ENCODE peak calls at places on chromosomes 4 and X, in ten cellular contexts. Q is endothelial cell of umbilical vein, R is OCI-LY7, U is activated B cell treated with CpG ODN at 0.5 μM for 24 hours, C is right lobe of liver, F is transverse colon, E is fibroblast of the aortic adventitia, L is fibroblast of lung, K is MM.1S, N is left ventricle myocardium inferior. V is an unnamed sample.

GRCh38 chr4:187598246-187598645 is 397.3 kb upstream of the ZFP42 start:
- DNase-seq in Q (no peak), R (no peak), U (no peak), C (no peak), F (no peak), E (no peak), L (peak; percentile 18), K (no peak), N (no peak), V (no peak)

GRCh38 chrX:139304471-139304870 is 226.1 kb upstream of the F9 start:
- DNase-seq in Q (no peak), R (no peak), U (no peak), C (no peak), F (no peak), E (no peak), L (peak; percentile 71), K (no peak), N (no peak), V (no peak)

GRCh38 chrX:154396948-154397887 is 959 bp upstream of the RPL10 start:
- DNase-seq in Q (peak; percentile 61), R (peak; percentile 61), U (peak; percentile 65), C (peak; percentile 84), F (peak; percentile 83), E (peak; percentile 55), L (peak; percentile 54), K (peak; percentile 68), N (peak; percentile 81), V (no peak)

GRCh38 chrX:151974336-151975227 is at the start of gene GABRE:
- DNase-seq in Q (peak; percentile 61), R (no peak), U (no peak), C (peak; percentile 64), F (peak; percentile 73), E (peak; percentile 46), L (peak; percentile 58), K (peak; percentile 27), N (peak; percentile 59), V (peak; percentile 19)

GRCh38 chrX:9882669-9883446 is 84.3 kb upstream of the CLDN34 start:
- DNase-seq in Q (peak; percentile 91), R (peak; percentile 0), U (no peak), C (no peak), F (no peak), E (peak; percentile 18), L (peak; percentile 38), K (no peak), N (no peak), V (no peak)

GRCh38 chrX:119655125-119655524 is 37.8 kb downstream of the SEPTIN6 start:
- DNase-seq in Q (peak; percentile 84), R (no peak), U (no peak), C (no peak), F (no peak), E (peak; percentile 70), L (peak; percentile 90), K (no peak), N (peak; percentile 21), V (no peak)

GRCh38 chr4:94831607-94832006 is 73.9 kb downstream of the BMPR1B start:
- DNase-seq in Q (no peak), R (no peak), U (no peak), C (no peak), F (no peak), E (no peak), L (no peak), K (no peak), N (no peak), V (no peak)

GRCh38 chrX:113384628-113385027 is 544.0 kb upstream of the AMOT start:
- DNase-seq in Q (peak; percentile 83), R (no peak), U (no peak), C (no peak), F (no peak), E (peak; percentile 91), L (peak; percentile 90), K (no peak), N (no peak), V (no peak)

GRCh38 chr4:61443813-61444510 is 243.8 kb downstream of the ADGRL3 start:
- DNase-seq in Q (no peak), R (no peak), U (no peak), C (no peak), F (no peak), E (peak; percentile 70), L (peak; percentile 71), K (no peak), N (no peak), V (no peak)

GRCh38 chrX:40625294-40625693 is 2.1 kb downstream of the MPC1L start:
- DNase-seq in Q (no peak), R (no peak), U (no peak), C (no peak), F (no peak), E (no peak), L (no peak), K (no peak), N (no peak), V (no peak)

GRCh38 chrX:40628506-40628905 is 5.3 kb downstream of the MPC1L start:
- DNase-seq in Q (no peak), R (no peak), U (no peak), C (no peak), F (no peak), E (peak; percentile 16), L (no peak), K (no peak), N (no peak), V (no peak)

GRCh38 chrX:40622741-40623536 is at the start of gene MPC1L:
- DNase-seq in Q (no peak), R (no peak), U (no peak), C (no peak), F (peak; percentile 52), E (no peak), L (no peak), K (no peak), N (no peak), V (no peak)

DNA sequence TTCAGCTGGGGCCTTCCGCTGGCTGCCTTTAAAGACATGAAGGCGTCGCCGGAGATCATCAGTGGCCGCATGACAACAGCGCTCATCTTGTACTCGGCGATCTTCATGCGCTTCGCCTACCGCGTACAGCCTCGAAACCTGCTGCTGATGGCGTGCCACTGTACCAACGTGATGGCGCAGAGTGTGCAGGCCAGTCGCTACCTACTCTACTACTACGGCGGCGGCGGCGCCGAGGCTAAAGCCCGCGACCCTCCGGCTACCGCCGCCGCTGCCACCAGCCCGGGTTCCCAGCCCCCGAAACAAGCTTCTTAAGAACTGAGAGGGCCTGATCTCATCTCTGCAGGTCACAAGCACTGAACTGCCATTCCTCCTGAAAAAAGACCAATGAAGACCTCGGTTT is 437 bp downstream of the MPC1L start:
- DNase-seq in Q (no peak), R (no peak), U (no peak), C (no peak), F (no peak), E (no peak), L (no peak), K (no peak), N (no peak), V (no peak)
- TF ChIP-seq CTCF in Q (no peak), R (no peak), U (no peak), C (no peak), F (no peak), E (no peak), L (no peak), K (no peak), N (no peak), V (no peak)

DNA sequence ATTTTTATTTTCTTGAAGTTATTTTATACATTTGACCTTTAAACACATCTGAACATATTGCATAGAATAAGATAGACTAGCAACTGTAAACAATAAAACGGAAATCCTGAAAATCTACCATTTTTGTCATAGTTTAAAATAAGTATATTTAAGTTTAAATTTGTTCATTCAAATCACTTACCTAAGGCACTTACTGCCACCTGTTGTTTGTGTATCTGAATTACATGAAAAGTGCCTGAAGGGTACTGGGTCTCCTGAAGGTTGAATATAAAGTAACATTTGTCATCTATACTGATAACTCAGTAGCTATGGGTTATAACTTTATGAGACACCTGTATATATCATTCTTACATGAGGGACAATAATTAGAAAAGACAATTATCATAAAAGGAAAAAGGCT is 38.6 kb downstream of the TRPC5 start:
- DNase-seq in Q (no peak), R (peak; percentile 2), U (no peak), C (no peak), F (no peak), E (no peak), L (no peak), K (peak; percentile 50), N (no peak), V (no peak)
- TF ChIP-seq CTCF in Q (no peak), R (peak; percentile 64), U (no peak), C (peak; percentile 38), F (no peak), E (no peak), L (no peak), K (peak; percentile 44), N (peak; percentile 37), V (peak; percentile 56)

GRCh38 chr4:7698586-7698985 is 241.1 kb downstream of the AFAP1 start:
- DNase-seq in Q (no peak), R (no peak), U (no peak), C (no peak), F (no peak), E (peak; percentile 30), L (peak; percentile 47), K (no peak), N (no peak), V (no peak)
- TF ChIP-seq CTCF in Q (no peak), R (no peak), U (no peak), C (no peak), F (no peak), E (peak; percentile 41), L (peak; percentile 13), K (no peak), N (no peak), V (no peak)

GRCh38 chr4:76677571-76678326 is 220.2 kb downstream of the SOWAHB start:
- DNase-seq in Q (peak; percentile 49), R (no peak), U (no peak), C (no peak), F (no peak), E (no peak), L (no peak), K (no peak), N (no peak), V (no peak)

GRCh38 chr4:76670631-76671030 is 227.3 kb downstream of the SOWAHB start:
- DNase-seq in Q (no peak), R (no peak), U (no peak), C (no peak), F (no peak), E (no peak), L (no peak), K (no peak), N (no peak), V (no peak)

GRCh38 chr4:76679691-76680090 is 218.3 kb downstream of the SOWAHB start:
- DNase-seq in Q (no peak), R (no peak), U (no peak), C (no peak), F (no peak), E (no peak), L (no peak), K (no peak), N (no peak), V (no peak)

GRCh38 chr4:76673361-76673760 is 224.6 kb downstream of the SOWAHB start:
- DNase-seq in Q (no peak), R (no peak), U (no peak), C (no peak), F (no peak), E (peak; percentile 65), L (no peak), K (no peak), N (no peak), V (no peak)

DNA sequence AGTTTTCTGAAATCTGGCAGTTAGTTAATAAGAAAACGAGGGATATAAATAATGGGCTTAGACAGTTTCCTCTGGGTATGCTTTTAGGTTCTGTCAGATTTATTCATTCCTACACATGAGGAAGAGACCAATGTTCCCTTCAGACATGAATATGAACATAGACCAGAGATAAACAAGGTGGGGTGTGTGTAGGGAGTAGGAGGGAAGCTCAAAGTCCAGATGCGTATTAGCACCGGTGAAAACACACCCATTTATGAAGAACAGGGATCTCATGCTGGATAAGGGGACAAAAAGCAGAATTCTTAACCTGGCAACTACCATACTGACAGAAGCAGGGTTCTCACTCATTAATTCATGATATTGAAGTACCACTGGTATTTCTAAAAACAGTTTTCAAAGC is 222.9 kb downstream of the SOWAHB start:
- DNase-seq in Q (no peak), R (no peak), U (no peak), C (no peak), F (no peak), E (no peak), L (no peak), K (no peak), N (no peak), V (no peak)
- TF ChIP-seq CTCF in Q (no peak), R (no peak), U (no peak), C (no peak), F (no peak), E (no peak), L (no peak), K (no peak), N (no peak), V (no peak)

V was measured in D721Med.